ENCODE peak calls at places on chromosome 5, in nine cellular contexts. K, G, N, X, B, H, U, I and L are unnamed samples.

GRCh38 chr5:135578685-135579341 is at the start of gene CXCL14:
- DNase-seq in K (no peak), G (no peak), N (peak), X (no peak), B (peak), H (peak), U (no peak), I (peak), L (no peak)

GRCh38 chr5:92909545-92909962 is 671.5 kb downstream of the NR2F1-AS1 start:
- DNase-seq in K (no peak), G (no peak), N (peak), X (no peak), B (no peak), H (no peak), U (no peak), I (no peak), L (peak)

GRCh38 chr5:106875591-106876297 is 795.0 kb downstream of the EFNA5 start:
- DNase-seq in K (no peak), G (no peak), N (peak), X (peak), B (peak), H (no peak), U (peak), I (no peak), L (no peak)

GRCh38 chr5:151739939-151740335 is 18.5 kb downstream of the ATOX1 start:
- DNase-seq in K (no peak), G (no peak), N (peak), X (no peak), B (no peak), H (no peak), U (no peak), I (no peak), L (no peak)

GRCh38 chr5:177507596-177508216 is 1.9 kb downstream of the DOK3 start:
- DNase-seq in K (no peak), G (no peak), N (no peak), X (no peak), B (peak), H (no peak), U (no peak), I (no peak), L (no peak)

GRCh38 chr5:110815916-110816605 is 77.3 kb downstream of the SLC25A46 start:
- DNase-seq in K (no peak), G (no peak), N (no peak), X (no peak), B (no peak), H (no peak), U (no peak), I (no peak), L (peak)

GRCh38 chr5:159610966-159611579 is 280.8 kb upstream of the IL12B start:
- DNase-seq in K (no peak), G (no peak), N (no peak), X (no peak), B (no peak), H (no peak), U (no peak), I (no peak), L (no peak)

GRCh38 chr5:91443761-91444467 is 60.8 kb upstream of the ARRDC3 start:
- DNase-seq in K (no peak), G (no peak), N (no peak), X (no peak), B (no peak), H (no peak), U (no peak), I (no peak), L (no peak)

GRCh38 chr5:80346055-80346454 is 26.3 kb downstream of the SPZ1 start:
- DNase-seq in K (peak), G (no peak), N (peak), X (peak), B (no peak), H (no peak), U (peak), I (no peak), L (peak)

GRCh38 chr5:80168388-80169028 is 87.3 kb downstream of the SERINC5 start:
- DNase-seq in K (no peak), G (no peak), N (no peak), X (no peak), B (no peak), H (no peak), U (no peak), I (no peak), L (no peak)

GRCh38 chr5:143812085-143812705 is at the start of gene HMHB1:
- DNase-seq in K (no peak), G (no peak), N (no peak), X (no peak), B (no peak), H (no peak), U (no peak), I (no peak), L (no peak)

GRCh38 chr5:29382735-29383280 is 1810.7 kb upstream of the CDH6 start:
- DNase-seq in K (no peak), G (no peak), N (peak), X (no peak), B (no peak), H (no peak), U (no peak), I (no peak), L (no peak)

GRCh38 chr5:178376906-178377582 is 144.4 kb upstream of the PHYKPL start:
- DNase-seq in K (no peak), G (no peak), N (no peak), X (no peak), B (peak), H (no peak), U (no peak), I (no peak), L (no peak)

GRCh38 chr5:122896598-122897282 is 51.3 kb downstream of the SNX24 start:
- DNase-seq in K (no peak), G (no peak), N (peak), X (no peak), B (no peak), H (no peak), U (peak), I (no peak), L (peak)

GRCh38 chr5:170611446-170612088 is 107.7 kb downstream of the KCNIP1 start:
- DNase-seq in K (no peak), G (no peak), N (no peak), X (no peak), B (peak), H (no peak), U (no peak), I (no peak), L (no peak)

GRCh38 chr5:128695791-128696520 is 157.9 kb upstream of the FBN2 start:
- DNase-seq in K (no peak), G (no peak), N (peak), X (no peak), B (no peak), H (no peak), U (no peak), I (no peak), L (no peak)

GRCh38 chr5:150295172-150295611 is 5.6 kb upstream of the CAMK2A start:
- DNase-seq in K (no peak), G (no peak), N (no peak), X (no peak), B (no peak), H (no peak), U (no peak), I (no peak), L (no peak)

GRCh38 chr5:81506900-81507588 is 113.1 kb upstream of the ACOT12 start:
- DNase-seq in K (peak), G (no peak), N (peak), X (peak), B (no peak), H (peak), U (peak), I (peak), L (peak)

GRCh38 chr5:45057564-45057963 is 248.8 kb downstream of the MRPS30 start:
- DNase-seq in K (no peak), G (no peak), N (peak), X (no peak), B (no peak), H (no peak), U (no peak), I (no peak), L (no peak)

GRCh38 chr5:117590944-117591343 is 1016.3 kb upstream of the SEMA6A start:
- DNase-seq in K (no peak), G (no peak), N (peak), X (no peak), B (no peak), H (no peak), U (peak), I (no peak), L (no peak)

GRCh38 chr5:67679184-67679855 is 482.7 kb upstream of the CD180 start:
- DNase-seq in K (no peak), G (no peak), N (peak), X (no peak), B (no peak), H (no peak), U (no peak), I (no peak), L (no peak)

GRCh38 chr5:67680109-67680508 is 483.5 kb upstream of the CD180 start:
- DNase-seq in K (no peak), G (no peak), N (no peak), X (no peak), B (no peak), H (no peak), U (no peak), I (no peak), L (no peak)

GRCh38 chr5:67678594-67678993 is 482.0 kb upstream of the CD180 start:
- DNase-seq in K (no peak), G (no peak), N (no peak), X (no peak), B (no peak), H (no peak), U (no peak), I (no peak), L (no peak)

GRCh38 chr5:67677422-67677970 is 480.9 kb upstream of the CD180 start:
- DNase-seq in K (no peak), G (no peak), N (peak), X (no peak), B (no peak), H (no peak), U (no peak), I (no peak), L (no peak)

GRCh38 chr5:67681703-67682102 is 485.1 kb upstream of the CD180 start:
- DNase-seq in K (no peak), G (no peak), N (no peak), X (no peak), B (no peak), H (no peak), U (no peak), I (no peak), L (no peak)
- TF ChIP-seq POLR2AphosphoS5 in K (no peak), G (no peak), N (no peak), X (no peak), B (no peak), H (no peak), U (no peak), I (no peak), L (no peak)

GRCh38 chr5:172894767-172895166 is 60.7 kb downstream of the ERGIC1 start:
- DNase-seq in K (no peak), G (no peak), N (no peak), X (no peak), B (no peak), H (no peak), U (no peak), I (no peak), L (no peak)

GRCh38 chr5:172890659-172891058 is 56.6 kb downstream of the ERGIC1 start:
- DNase-seq in K (no peak), G (no peak), N (no peak), X (no peak), B (no peak), H (no peak), U (no peak), I (no peak), L (no peak)

GRCh38 chr5:172892713-172893112 is 58.7 kb downstream of the ERGIC1 start:
- DNase-seq in K (no peak), G (no peak), N (no peak), X (no peak), B (no peak), H (no peak), U (no peak), I (no peak), L (no peak)

GRCh38 chr5:172895549-172895948 is 61.5 kb downstream of the ERGIC1 start:
- DNase-seq in K (no peak), G (no peak), N (no peak), X (no peak), B (no peak), H (no peak), U (no peak), I (no peak), L (no peak)

GRCh38 chr5:172891716-172892421 is 57.8 kb downstream of the ERGIC1 start:
- DNase-seq in K (no peak), G (no peak), N (no peak), X (no peak), B (peak), H (peak), U (no peak), I (peak), L (peak)
- TF ChIP-seq POLR2AphosphoS5 in K (no peak), G (peak), N (no peak), X (no peak), B (no peak), H (no peak), U (no peak), I (no peak), L (no peak)

DNA sequence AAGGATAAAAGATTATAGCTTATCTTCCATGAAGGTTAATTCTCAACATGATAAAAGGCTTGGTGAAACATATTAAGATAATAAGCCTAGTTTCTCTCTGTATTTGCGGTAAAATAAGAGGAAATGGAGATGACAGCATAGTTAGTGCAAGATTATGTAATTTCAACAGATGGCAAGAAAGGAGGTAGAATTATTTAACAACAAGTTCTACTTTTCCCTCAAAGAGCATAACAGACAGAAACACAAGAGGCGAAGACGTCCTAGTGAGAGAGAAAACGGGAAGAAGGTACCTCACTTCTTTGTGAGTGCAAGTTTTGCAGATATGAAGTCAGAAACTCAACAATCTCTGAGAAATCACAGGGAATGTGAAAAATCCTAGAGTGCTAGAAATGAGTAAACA is 144.8 kb upstream of the ADCY2 start:
- DNase-seq in K (no peak), G (no peak), N (no peak), X (no peak), B (no peak), H (no peak), U (no peak), I (no peak), L (no peak)
- TF ChIP-seq POLR2AphosphoS5 in K (no peak), G (no peak), N (no peak), X (no peak), B (no peak), H (no peak), U (no peak), I (no peak), L (no peak)

DNA sequence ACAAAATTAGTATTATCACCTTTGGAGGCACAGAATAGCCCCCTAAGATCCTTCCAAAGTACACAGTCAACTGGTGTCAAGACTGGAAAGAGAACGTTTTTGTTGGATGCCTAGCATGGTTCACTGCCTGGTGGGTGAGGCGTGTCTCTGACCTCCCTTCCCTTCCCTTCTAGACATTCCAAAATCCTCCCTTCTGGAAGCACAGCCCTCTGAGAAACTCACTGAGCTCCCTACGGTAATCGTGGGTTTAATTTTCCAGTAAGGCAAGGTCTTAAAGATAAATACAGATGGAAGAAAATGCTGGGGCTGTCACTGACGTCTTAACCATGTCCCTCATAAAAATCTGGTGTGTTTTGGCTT is 138.8 kb downstream of the LIFR start:
- DNase-seq in K (no peak), G (no peak), N (no peak), X (no peak), B (no peak), H (no peak), U (no peak), I (no peak), L (no peak)
- TF ChIP-seq POLR2AphosphoS5 in K (no peak), G (no peak), N (no peak), X (no peak), B (no peak), H (no peak), U (no peak), I (no peak), L (no peak)

DNA sequence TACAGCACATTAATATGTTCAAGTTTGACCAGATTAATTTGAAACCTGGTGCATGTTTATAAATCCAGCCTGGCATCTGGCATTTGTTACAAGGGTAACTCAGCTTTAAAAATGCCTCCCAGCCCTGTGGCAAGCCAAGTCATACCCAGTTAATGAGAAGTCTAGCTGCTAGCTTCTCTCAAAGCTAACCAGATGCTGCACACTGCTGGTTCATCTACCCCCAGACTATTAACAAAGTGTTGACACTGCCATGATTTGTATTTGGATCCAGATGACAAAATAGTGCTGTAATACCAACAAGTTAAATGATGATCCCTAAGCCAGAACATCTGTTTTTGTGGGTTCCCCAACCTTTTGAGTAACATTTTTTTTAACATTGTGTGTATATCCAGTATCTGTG is 573.7 kb upstream of the DAB2 start:
- DNase-seq in K (no peak), G (no peak), N (no peak), X (no peak), B (no peak), H (no peak), U (no peak), I (no peak), L (no peak)
- TF ChIP-seq POLR2AphosphoS5 in K (no peak), G (no peak), N (no peak), X (no peak), B (no peak), H (no peak), U (no peak), I (no peak), L (no peak)

DNA sequence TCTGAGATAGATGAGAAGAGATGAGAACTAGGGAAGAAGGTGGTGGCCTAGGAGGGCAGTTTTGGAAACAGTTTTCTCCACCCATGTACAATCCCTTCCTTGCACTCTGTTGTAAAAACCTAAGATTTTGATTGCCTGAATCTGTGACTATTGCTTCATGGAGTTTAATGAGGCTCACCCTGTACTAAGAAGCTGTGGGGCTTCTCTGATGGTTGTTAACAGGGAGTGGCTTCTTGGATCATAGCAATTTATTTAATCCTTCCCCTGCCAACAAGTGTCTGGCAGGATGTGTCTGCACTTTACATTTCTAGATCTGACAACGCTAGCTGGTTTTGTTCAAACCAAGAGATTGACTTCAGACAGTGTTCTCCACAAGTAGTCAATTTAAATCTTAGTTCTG is 74.7 kb upstream of the C5orf46 start:
- DNase-seq in K (no peak), G (no peak), N (no peak), X (no peak), B (no peak), H (no peak), U (no peak), I (no peak), L (no peak)
- TF ChIP-seq POLR2AphosphoS5 in K (no peak), G (no peak), N (no peak), X (no peak), B (no peak), H (no peak), U (no peak), I (no peak), L (no peak)

GRCh38 chr5:434443-435146 is 8.4 kb upstream of the EXOC3 start:
- DNase-seq in K (no peak), G (no peak), N (no peak), X (no peak), B (peak), H (no peak), U (no peak), I (no peak), L (no peak)
- TF ChIP-seq POLR2AphosphoS5 in K (peak), G (no peak), N (no peak), X (no peak), B (no peak), H (no peak), U (no peak), I (no peak), L (no peak)

DNA sequence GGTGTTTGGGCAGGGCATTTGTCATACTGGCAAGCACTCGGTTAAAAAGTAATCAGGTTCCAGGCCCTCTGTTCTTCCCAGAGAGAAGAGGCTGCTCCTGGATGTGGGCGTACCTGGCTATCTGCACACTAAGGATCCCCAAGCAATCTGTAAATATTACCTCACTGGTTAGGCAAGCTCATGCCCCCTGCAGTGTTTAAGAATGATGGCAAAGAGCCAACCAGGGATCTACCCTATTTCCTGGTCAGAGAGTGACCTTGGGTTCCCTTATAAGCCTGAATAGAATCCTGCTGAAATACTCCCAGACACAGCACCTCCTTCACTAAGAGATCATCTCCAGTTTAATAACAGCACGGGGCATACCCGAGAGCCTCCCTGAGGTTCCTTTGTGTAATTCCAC is 181.2 kb downstream of the PIK3R1 start:
- DNase-seq in K (no peak), G (no peak), N (no peak), X (no peak), B (no peak), H (no peak), U (no peak), I (no peak), L (no peak)
- TF ChIP-seq POLR2AphosphoS5 in K (no peak), G (no peak), N (no peak), X (no peak), B (no peak), H (no peak), U (no peak), I (no peak), L (no peak)

GRCh38 chr5:66306844-66307315 is 162.8 kb downstream of the SREK1 start:
- DNase-seq in K (no peak), G (no peak), N (no peak), X (no peak), B (no peak), H (no peak), U (no peak), I (no peak), L (peak)

GRCh38 chr5:66306105-66306843 is 162.2 kb downstream of the SREK1 start:
- DNase-seq in K (peak), G (no peak), N (peak), X (peak), B (no peak), H (peak), U (peak), I (no peak), L (peak)

GRCh38 chr5:66312291-66312690 is 168.2 kb downstream of the SREK1 start:
- DNase-seq in K (no peak), G (no peak), N (no peak), X (no peak), B (no peak), H (no peak), U (no peak), I (no peak), L (no peak)

GRCh38 chr5:66302344-66302743 is 158.2 kb downstream of the SREK1 start:
- DNase-seq in K (no peak), G (no peak), N (no peak), X (no peak), B (no peak), H (no peak), U (no peak), I (no peak), L (no peak)

DNA sequence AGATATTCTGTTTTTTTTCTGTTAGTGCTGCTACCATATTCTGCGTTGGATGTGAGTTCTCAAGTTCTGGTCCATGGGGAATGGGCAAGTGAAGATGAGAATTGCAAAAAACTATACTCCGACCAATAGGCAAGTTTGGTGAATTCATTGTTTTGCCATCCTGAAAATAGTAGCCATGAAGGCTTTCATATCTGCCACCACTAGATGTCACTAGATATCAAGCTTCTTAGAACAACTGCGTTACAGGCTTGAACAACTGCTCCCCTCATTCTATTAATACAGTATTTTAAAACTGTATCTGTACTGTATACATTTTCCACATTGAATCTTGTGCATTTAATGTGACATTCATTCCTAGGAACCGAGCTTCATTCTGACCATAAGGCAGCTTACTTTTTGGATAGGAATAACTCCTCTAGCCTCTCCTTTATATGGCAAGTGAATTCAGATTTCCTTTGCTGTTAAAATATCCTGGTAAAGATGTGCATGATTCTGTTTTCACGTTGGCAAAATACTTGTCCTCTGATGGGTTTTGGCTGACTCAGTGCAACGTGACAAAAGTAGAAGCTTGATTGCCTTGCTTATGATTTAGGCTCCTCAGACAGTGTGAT is 163.7 kb downstream of the SREK1 start:
- DNase-seq in K (no peak), G (no peak), N (peak), X (no peak), B (no peak), H (no peak), U (peak), I (no peak), L (peak)
- TF ChIP-seq POLR2AphosphoS5 in K (no peak), G (no peak), N (no peak), X (no peak), B (no peak), H (no peak), U (no peak), I (no peak), L (no peak)